ENCODE peak calls at places on chromosomes 12 and 14, in five cellular contexts. One of them, this sample, is unnamed.
A peak's percentile ranks its signal among the peaks of the same experiment; 100 is the strongest.

GRCh38 chr14:61109288-61109687 is 128.2 kb downstream of the SLC38A6 start:
- DNase-seq in right lobe of liver: no peak
- DNase-seq in sigmoid colon: no peak
- DNase-seq in HepG2: no peak
- DNase-seq in H9: peak; percentile 18
- DNase-seq in this sample: no peak

GRCh38 chr12:54411398-54412241 is 7.4 kb downstream of the ITGA5 start:
- DNase-seq in right lobe of liver: no peak
- DNase-seq in H9: peak; percentile 76
- DNase-seq in sigmoid colon: peak; percentile 90
- DNase-seq in HepG2: no peak
- DNase-seq in this sample: peak; percentile 88

GRCh38 chr12:23548742-23549141 is 400.7 kb downstream of the SOX5 start:
- DNase-seq in sigmoid colon: no peak
- DNase-seq in right lobe of liver: no peak
- DNase-seq in HepG2: no peak
- DNase-seq in H9: no peak
- DNase-seq in this sample: no peak

GRCh38 chr12:108403952-108404351 is 64.8 kb upstream of the CMKLR1 start:
- DNase-seq in right lobe of liver: no peak
- DNase-seq in H9: no peak
- DNase-seq in HepG2: no peak
- DNase-seq in sigmoid colon: no peak
- DNase-seq in this sample: no peak

GRCh38 chr12:31008961-31009840 is 64.5 kb upstream of the DDX11 start:
- DNase-seq in sigmoid colon: peak; percentile 38
- DNase-seq in right lobe of liver: no peak
- DNase-seq in H9: no peak
- DNase-seq in HepG2: no peak
- DNase-seq in this sample: peak; percentile 47

GRCh38 chr14:32426028-32426427 is 96.9 kb downstream of the AKAP6 start:
- DNase-seq in HepG2: no peak
- DNase-seq in right lobe of liver: no peak
- DNase-seq in sigmoid colon: no peak
- DNase-seq in H9: no peak
- DNase-seq in this sample: no peak

GRCh38 chr12:32051511-32052299 is 54.9 kb upstream of the BICD1 start:
- DNase-seq in HepG2: no peak
- DNase-seq in right lobe of liver: no peak
- DNase-seq in H9: no peak
- DNase-seq in sigmoid colon: no peak
- DNase-seq in this sample: no peak

GRCh38 chr12:118689793-118690192 is 291.5 kb upstream of the SRRM4 start:
- DNase-seq in H9: no peak
- DNase-seq in right lobe of liver: no peak
- DNase-seq in HepG2: no peak
- DNase-seq in sigmoid colon: no peak
- DNase-seq in this sample: no peak

GRCh38 chr12:78275886-78276285 is 445.2 kb downstream of the NAV3 start:
- DNase-seq in H9: no peak
- DNase-seq in right lobe of liver: no peak
- DNase-seq in sigmoid colon: no peak
- DNase-seq in HepG2: no peak
- DNase-seq in this sample: no peak

GRCh38 chr12:112841891-112842290 is 50.3 kb downstream of the RPH3A start:
- DNase-seq in H9: no peak
- DNase-seq in sigmoid colon: no peak
- DNase-seq in HepG2: no peak
- DNase-seq in right lobe of liver: no peak
- DNase-seq in this sample: no peak

GRCh38 chr12:70592664-70593063 is 44.6 kb downstream of the PTPRB start:
- DNase-seq in H9: no peak
- DNase-seq in HepG2: no peak
- DNase-seq in right lobe of liver: no peak
- DNase-seq in sigmoid colon: no peak
- DNase-seq in this sample: no peak

GRCh38 chr12:116123511-116124258 is 153.8 kb downstream of the MED13L start:
- DNase-seq in sigmoid colon: no peak
- DNase-seq in H9: no peak
- DNase-seq in HepG2: no peak
- DNase-seq in right lobe of liver: no peak
- DNase-seq in this sample: no peak

GRCh38 chr14:53955671-53956426 is 776 bp downstream of the BMP4 start:
- DNase-seq in H9: peak; percentile 61
- DNase-seq in sigmoid colon: peak; percentile 93
- DNase-seq in HepG2: peak; percentile 37
- DNase-seq in right lobe of liver: peak; percentile 59
- DNase-seq in this sample: peak; percentile 70

GRCh38 chr12:33672879-33673577 is 233.4 kb upstream of the SYT10 start:
- DNase-seq in sigmoid colon: no peak
- DNase-seq in right lobe of liver: no peak
- DNase-seq in HepG2: no peak
- DNase-seq in H9: no peak
- DNase-seq in this sample: no peak

GRCh38 chr12:76455582-76456345 is 103.8 kb downstream of the OSBPL8 start:
- DNase-seq in sigmoid colon: no peak
- DNase-seq in HepG2: peak; percentile 62
- DNase-seq in H9: no peak
- DNase-seq in right lobe of liver: no peak
- DNase-seq in this sample: no peak

GRCh38 chr14:38868415-38869290 is 234.4 kb downstream of the SEC23A start:
- DNase-seq in HepG2: peak; percentile 71
- DNase-seq in H9: no peak
- DNase-seq in right lobe of liver: no peak
- DNase-seq in sigmoid colon: no peak
- DNase-seq in this sample: no peak

GRCh38 chr14:70771781-70772212 is 37.5 kb downstream of the MAP3K9 start:
- DNase-seq in H9: peak; percentile 34
- DNase-seq in HepG2: no peak
- DNase-seq in sigmoid colon: no peak
- DNase-seq in right lobe of liver: no peak
- DNase-seq in this sample: no peak

GRCh38 chr12:42325776-42326465 is at the start of the genes PPHLN1 and ZCRB1:
- DNase-seq in H9: peak; percentile 91
- DNase-seq in HepG2: peak; percentile 83
- DNase-seq in right lobe of liver: peak; percentile 88
- DNase-seq in sigmoid colon: peak; percentile 91
- DNase-seq in this sample: peak; percentile 96

GRCh38 chr12:60333461-60333860 is 737.6 kb downstream of the SLC16A7 start:
- DNase-seq in H9: no peak
- DNase-seq in right lobe of liver: no peak
- DNase-seq in sigmoid colon: no peak
- DNase-seq in HepG2: no peak
- DNase-seq in this sample: no peak

GRCh38 chr12:80226576-80226975 is 127.2 kb downstream of the OTOGL start:
- DNase-seq in HepG2: no peak
- DNase-seq in sigmoid colon: no peak
- DNase-seq in right lobe of liver: no peak
- DNase-seq in H9: no peak
- DNase-seq in this sample: no peak

GRCh38 chr12:6965714-6966113 is 4.8 kb downstream of the PHB2 start:
- DNase-seq in right lobe of liver: no peak
- DNase-seq in HepG2: no peak
- DNase-seq in sigmoid colon: no peak
- DNase-seq in H9: no peak
- DNase-seq in this sample: no peak

GRCh38 chr12:67151891-67152290 is 117.3 kb upstream of the CAND1 start:
- DNase-seq in right lobe of liver: no peak
- DNase-seq in sigmoid colon: no peak
- DNase-seq in H9: no peak
- DNase-seq in HepG2: no peak
- DNase-seq in this sample: no peak

GRCh38 chr12:51868821-51869489 is 18.9 kb upstream of the ANKRD33 start:
- DNase-seq in right lobe of liver: no peak
- DNase-seq in HepG2: no peak
- DNase-seq in H9: no peak
- DNase-seq in sigmoid colon: no peak
- DNase-seq in this sample: no peak

GRCh38 chr12:130956009-130956408 is 2.3 kb downstream of the ADGRD1 start:
- DNase-seq in right lobe of liver: no peak
- DNase-seq in H9: no peak
- DNase-seq in sigmoid colon: no peak
- DNase-seq in HepG2: no peak
- DNase-seq in this sample: no peak

GRCh38 chr12:50922820-50923219 is 29.5 kb upstream of the HIGD1C start:
- DNase-seq in sigmoid colon: peak; percentile 78
- DNase-seq in right lobe of liver: no peak
- DNase-seq in HepG2: no peak
- DNase-seq in H9: no peak
- DNase-seq in this sample: no peak

GRCh38 chr12:27592548-27592947 is 68.5 kb downstream of the PPFIBP1 start:
- DNase-seq in right lobe of liver: no peak
- DNase-seq in sigmoid colon: peak; percentile 71
- DNase-seq in H9: no peak
- DNase-seq in HepG2: no peak
- DNase-seq in this sample: no peak

GRCh38 chr14:70009961-70010360 is 130.7 kb downstream of the SMOC1 start:
- DNase-seq in H9: no peak
- DNase-seq in right lobe of liver: no peak
- DNase-seq in sigmoid colon: peak; percentile 71
- DNase-seq in HepG2: no peak
- DNase-seq in this sample: no peak

GRCh38 chr14:52422650-52423356 is 108.7 kb downstream of the PTGER2 start:
- DNase-seq in right lobe of liver: no peak
- DNase-seq in HepG2: no peak
- DNase-seq in H9: no peak
- DNase-seq in sigmoid colon: no peak
- DNase-seq in this sample: no peak

GRCh38 chr14:59474172-59474571 is 9.0 kb upstream of the GPR135 start:
- DNase-seq in sigmoid colon: no peak
- DNase-seq in H9: no peak
- DNase-seq in HepG2: no peak
- DNase-seq in right lobe of liver: no peak
- DNase-seq in this sample: no peak

DNA sequence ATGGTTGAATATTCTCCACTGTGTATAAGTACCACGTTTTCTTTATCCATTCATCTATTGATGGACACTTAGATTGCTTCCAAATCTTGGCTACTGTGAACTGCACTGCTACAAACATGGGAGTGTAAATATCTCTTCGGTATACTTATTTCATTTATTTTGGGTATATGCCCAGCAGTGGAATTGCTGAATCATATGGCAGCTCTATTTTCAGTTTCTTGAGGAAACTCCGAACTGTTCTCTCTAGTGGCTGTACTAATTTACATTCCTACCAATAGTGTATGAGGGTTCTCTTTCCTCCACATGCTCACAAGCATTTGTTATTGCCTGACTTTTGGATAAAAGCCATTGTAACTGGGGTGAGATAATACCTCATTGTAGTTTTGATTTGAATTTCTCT is 623.1 kb upstream of the LRFN5 start:
- DNase-seq in right lobe of liver: no peak
- DNase-seq in sigmoid colon: no peak
- DNase-seq in H9: no peak
- DNase-seq in HepG2: no peak
- DNase-seq in this sample: no peak
- H3K27ac ChIP-seq in right lobe of liver: no peak overlapping the region
- H3K27ac ChIP-seq in sigmoid colon: no peak overlapping the region
- H3K27ac ChIP-seq in H9: no peak overlapping the region
- H3K27ac ChIP-seq in HepG2: no peak overlapping the region
- H3K27ac ChIP-seq in this sample: no peak overlapping the region

DNA sequence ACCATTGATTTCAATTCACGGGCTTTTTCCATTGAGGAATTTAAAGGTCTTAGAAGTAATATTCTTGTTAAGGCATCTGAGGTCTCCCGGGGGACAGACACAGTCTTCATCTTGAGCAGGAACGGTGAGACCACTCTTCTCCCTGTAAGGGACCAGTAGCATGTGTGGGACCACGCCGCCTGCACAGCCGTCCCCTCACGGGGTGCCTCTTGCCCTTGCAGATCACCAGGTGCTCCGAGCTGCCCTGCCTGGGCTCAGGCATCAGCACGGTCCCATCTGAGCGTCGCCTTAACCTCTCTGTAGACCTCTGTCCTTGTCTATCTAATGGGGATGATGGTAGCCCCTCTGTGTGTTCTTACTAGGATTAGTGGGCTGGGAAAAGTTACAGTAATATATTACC is 74.1 kb downstream of the PPP2R5C start:
- DNase-seq in right lobe of liver: no peak
- DNase-seq in sigmoid colon: no peak
- DNase-seq in HepG2: no peak
- DNase-seq in H9: no peak
- DNase-seq in this sample: no peak
- H3K27ac ChIP-seq in right lobe of liver: no peak overlapping the region
- H3K27ac ChIP-seq in sigmoid colon: peak overlapping the region; percentile 75
- H3K27ac ChIP-seq in HepG2: no peak overlapping the region
- H3K27ac ChIP-seq in H9: no peak overlapping the region
- H3K27ac ChIP-seq in this sample: no peak overlapping the region

DNA sequence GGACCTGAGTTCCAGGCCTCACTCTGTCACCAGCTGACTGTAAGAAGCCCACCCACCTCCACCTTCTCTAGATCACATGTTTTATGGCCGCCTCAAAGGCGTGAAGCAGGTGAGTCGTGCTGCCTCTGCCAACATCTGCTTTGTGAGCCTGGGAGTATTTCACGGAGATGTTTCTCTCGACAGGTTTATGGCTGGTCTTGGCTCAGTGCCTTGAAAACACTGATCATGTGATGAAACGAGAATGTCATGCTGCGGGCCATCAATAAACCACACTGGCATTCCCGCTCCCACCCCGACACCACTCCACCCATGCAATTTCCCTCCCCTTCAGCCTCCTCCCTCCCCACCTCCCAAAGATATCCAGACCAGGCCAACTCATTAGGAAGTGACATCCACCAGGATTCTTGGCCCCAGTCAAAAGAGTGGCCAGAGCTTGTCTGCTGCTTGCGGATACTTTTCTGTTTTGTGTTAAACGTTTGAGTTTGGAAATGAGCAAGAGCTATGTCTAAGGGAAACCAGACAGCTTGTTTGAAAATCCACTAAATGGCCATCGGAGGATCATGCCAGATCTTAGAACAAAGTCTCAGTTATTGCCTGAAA is 53.8 kb upstream of the NTF3 start:
- DNase-seq in H9: no peak
- DNase-seq in sigmoid colon: peak; percentile 78
- DNase-seq in HepG2: no peak
- DNase-seq in right lobe of liver: no peak
- DNase-seq in this sample: no peak
- H3K27ac ChIP-seq in H9: no peak overlapping the region
- H3K27ac ChIP-seq in sigmoid colon: no peak overlapping the region
- H3K27ac ChIP-seq in HepG2: no peak overlapping the region
- H3K27ac ChIP-seq in right lobe of liver: no peak overlapping the region
- H3K27ac ChIP-seq in this sample: no peak overlapping the region

DNA sequence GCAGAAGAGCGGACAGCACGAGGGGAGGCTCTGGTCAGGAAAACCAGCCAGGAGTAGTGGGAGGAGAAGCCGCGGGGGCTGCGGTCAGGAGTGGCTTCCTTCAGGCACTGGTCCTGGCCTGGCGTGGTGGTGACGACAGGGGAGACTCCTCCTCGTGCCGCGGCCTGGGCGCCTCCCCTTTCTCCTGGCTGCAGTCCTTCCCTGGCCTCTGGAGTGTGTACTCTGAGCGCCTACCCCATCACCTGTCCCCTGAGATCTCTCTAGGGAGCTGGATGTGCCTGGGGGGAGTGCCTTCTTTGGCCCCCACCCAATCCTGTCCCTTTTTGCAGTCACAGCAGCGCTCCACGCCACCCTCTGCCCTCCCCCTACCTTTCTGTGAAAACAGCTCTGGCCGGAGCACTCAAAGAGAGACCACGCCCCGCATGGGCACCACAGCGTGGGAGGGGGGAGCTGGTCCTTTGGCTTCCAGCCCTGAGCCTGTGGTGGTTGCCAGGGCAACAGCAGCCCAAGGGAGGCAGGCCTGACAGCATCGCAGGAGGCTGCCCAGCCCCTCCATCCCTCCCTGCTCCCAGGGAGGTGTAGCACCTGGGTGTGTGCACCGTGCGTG is 125.9 kb downstream of the CALM1 start:
- DNase-seq in sigmoid colon: peak; percentile 95
- DNase-seq in H9: no peak
- DNase-seq in HepG2: no peak
- DNase-seq in right lobe of liver: no peak
- DNase-seq in this sample: peak; percentile 54
- H3K27ac ChIP-seq in sigmoid colon: peak overlapping the region; percentile 76
- H3K27ac ChIP-seq in H9: no peak overlapping the region
- H3K27ac ChIP-seq in HepG2: no peak overlapping the region
- H3K27ac ChIP-seq in right lobe of liver: no peak overlapping the region
- H3K27ac ChIP-seq in this sample: no peak overlapping the region